ENCODE peak calls at places on chromosomes 13 and 19, in eight cellular contexts. U is uterus, I is heart left ventricle, M is cardiac fibroblast, Q is PC-9, P is A549, G is omental fat pad, Z is K562. J is an unnamed sample.

GRCh38 chr19:10780368-10780767 is 55.6 kb downstream of the TMED1 start:
- DNase-seq in Q (no peak), G (peak; percentile 45), I (peak; percentile 76), M (peak; percentile 97), Z (no peak), P (no peak), U (peak; percentile 58), J (no peak)

GRCh38 chr13:46296920-46297319 is 85.2 kb downstream of the LRRC63 start:
- DNase-seq in U (no peak), Z (peak; percentile 9), I (no peak), P (peak; percentile 30), M (peak; percentile 83), Q (no peak), G (no peak), J (no peak)

GRCh38 chr19:1004204-1004802 is 4.1 kb downstream of the GRIN3B start:
- DNase-seq in G (no peak), Z (no peak), U (no peak), M (no peak), P (no peak), Q (no peak), I (no peak), J (no peak)

GRCh38 chr19:47490847-47491246 is 6.8 kb upstream of the KPTN start:
- DNase-seq in M (no peak), P (no peak), U (no peak), Z (no peak), G (no peak), I (no peak), Q (no peak), J (no peak)

GRCh38 chr13:46603165-46603603 is 50.2 kb downstream of the LRCH1 start:
- DNase-seq in U (no peak), G (no peak), M (peak; percentile 51), Q (no peak), P (peak; percentile 48), I (peak; percentile 46), Z (no peak), J (no peak)

GRCh38 chr19:12202250-12202649 is 39.4 kb downstream of the ZNF136 start:
- DNase-seq in P (no peak), U (no peak), M (peak; percentile 24), G (no peak), Q (peak; percentile 19), Z (no peak), I (peak; percentile 32), J (no peak)

GRCh38 chr13:34013061-34013460 is 195.1 kb downstream of the RFC3 start:
- DNase-seq in Z (no peak), Q (no peak), I (no peak), G (no peak), M (no peak), U (no peak), P (no peak), J (no peak)

GRCh38 chr19:11200015-11200574 is 2.8 kb upstream of the KANK2 start:
- DNase-seq in U (no peak), Q (no peak), G (no peak), P (no peak), Z (no peak), I (no peak), M (no peak), J (no peak)

GRCh38 chr13:99605417-99606321 is 104.4 kb downstream of the TM9SF2 start:
- DNase-seq in Q (peak; percentile 28), Z (peak; percentile 16), P (peak; percentile 26), U (peak; percentile 30), M (no peak), I (peak; percentile 46), G (no peak), J (peak; percentile 46)

GRCh38 chr19:38544569-38545315 is 73.0 kb downstream of the MAP4K1 start:
- DNase-seq in P (no peak), I (no peak), G (no peak), Q (no peak), U (no peak), Z (peak; percentile 66), M (peak; percentile 23), J (no peak)
- TF ChIP-seq CTCF in P (peak; percentile 100), I (peak; percentile 59), G (no peak), Q (peak; percentile 18), U (no peak), Z (no peak), M (peak; percentile 50), J (no peak)

GRCh38 chr19:39212377-39212742 is 8.3 kb upstream of the SYCN start:
- DNase-seq in M (peak; percentile 38), I (no peak), Q (peak; percentile 40), Z (peak; percentile 51), P (peak; percentile 76), G (no peak), U (no peak), J (peak; percentile 40)
- TF ChIP-seq CTCF in M (peak; percentile 44), I (peak; percentile 11), Q (peak; percentile 59), Z (peak; percentile 89), P (peak; percentile 84), G (no peak), U (peak; percentile 9), J (no peak)

DNA sequence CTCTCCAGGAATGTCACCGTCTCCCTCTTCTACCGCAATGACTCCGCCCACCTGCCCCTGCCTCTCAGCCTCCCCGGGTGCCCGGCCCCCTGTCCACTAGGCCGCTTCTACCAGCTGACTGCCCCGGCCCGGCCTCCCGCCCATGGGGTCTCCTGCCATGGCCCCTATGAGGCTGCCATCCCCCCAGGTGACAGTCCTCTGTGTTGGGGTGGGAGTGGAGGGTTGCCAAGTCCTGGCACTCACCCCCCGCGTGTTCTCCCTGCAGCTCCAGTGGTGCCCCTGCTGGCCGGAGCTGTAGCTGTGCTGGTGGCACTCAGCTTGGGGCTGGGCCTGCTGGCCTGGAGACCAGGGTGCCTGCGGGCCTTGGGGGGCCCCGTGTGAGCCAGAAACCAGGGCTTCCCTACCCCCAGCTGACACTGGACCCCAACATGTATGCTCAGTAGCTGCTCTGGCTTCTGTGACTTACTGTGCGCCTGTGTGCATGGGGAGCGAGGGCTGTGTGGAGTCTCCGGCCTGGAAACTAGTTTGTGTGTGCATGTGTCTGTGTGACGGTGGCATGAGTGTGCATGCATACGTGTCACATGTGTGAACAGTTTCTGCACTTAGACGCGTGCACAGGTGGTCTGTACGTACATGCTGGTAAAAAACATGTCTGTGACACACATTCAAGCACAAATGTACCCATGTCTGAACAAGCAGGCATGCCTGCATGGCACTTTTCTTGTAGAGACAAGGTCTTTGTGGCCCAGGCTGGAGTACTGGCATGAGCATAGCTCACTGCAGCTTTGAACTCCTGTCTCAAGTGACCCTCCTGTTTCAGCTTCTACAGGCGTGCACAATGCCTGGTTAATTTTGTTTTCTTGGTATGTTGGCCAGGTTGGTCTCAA is 4.8 kb downstream of the ACP4 start:
- DNase-seq in Q (peak; percentile 43), M (no peak), I (no peak), P (peak; percentile 67), Z (peak; percentile 59), U (no peak), G (no peak), J (no peak)
- TF ChIP-seq CTCF in Q (peak; percentile 44), M (no peak), I (no peak), P (no peak), Z (peak; percentile 30), U (no peak), G (no peak), J (no peak)

GRCh38 chr19:35327642-35328041 is 1.3 kb upstream of the CD22 start:
- DNase-seq in U (no peak), I (no peak), M (no peak), G (no peak), Q (no peak), P (peak; percentile 56), Z (peak; percentile 54), J (no peak)
- TF ChIP-seq CTCF in U (no peak), I (no peak), M (no peak), G (no peak), Q (no peak), P (peak; percentile 30), Z (peak; percentile 79), J (no peak)

J was measured in endothelial cell.